ENCODE peak calls at places on chromosome 2, in five cellular contexts. G, O, I, W and J are unnamed samples.

GRCh38 chr2:14751581-14751980 is 119.1 kb downstream of the LRATD1 start:
- DNase-seq in G (no peak), O (no peak), I (no peak), W (no peak), J (no peak)

GRCh38 chr2:11681722-11682589 is 12.0 kb upstream of the NTSR2 start:
- DNase-seq in G (peak; percentile 88), O (no peak), I (peak; percentile 18), W (peak; percentile 96), J (no peak)

GRCh38 chr2:231918501-231919330 is 7.5 kb downstream of the NPPC start:
- DNase-seq in G (no peak), O (no peak), I (no peak), W (no peak), J (no peak)

GRCh38 chr2:202237787-202238233 is 587 bp downstream of the SUMO1 start:
- DNase-seq in G (peak; percentile 60), O (no peak), I (peak; percentile 57), W (peak; percentile 32), J (peak; percentile 83)

GRCh38 chr2:202373490-202373889 is 2.6 kb upstream of the BMPR2 start:
- DNase-seq in G (no peak), O (no peak), I (peak; percentile 7), W (no peak), J (peak; percentile 71)

GRCh38 chr2:44974064-44974715 is 32.7 kb downstream of the SIX3 start:
- DNase-seq in G (peak; percentile 66), O (no peak), I (peak; percentile 62), W (peak; percentile 62), J (peak; percentile 22)

GRCh38 chr2:104897515-104898184 is 43.7 kb downstream of the POU3F3 start:
- DNase-seq in G (no peak), O (no peak), I (peak; percentile 70), W (no peak), J (no peak)

GRCh38 chr2:211401328-211401727 is 844.9 kb downstream of the CPS1 start:
- DNase-seq in G (no peak), O (no peak), I (peak; percentile 0), W (no peak), J (no peak)

GRCh38 chr2:101872480-101872879 is 119.3 kb upstream of the IL1R2 start:
- DNase-seq in G (no peak), O (no peak), I (no peak), W (no peak), J (no peak)

GRCh38 chr2:142037051-142037450 is 93.8 kb downstream of the LRP1B start:
- DNase-seq in G (peak; percentile 6), O (no peak), I (peak; percentile 17), W (no peak), J (peak; percentile 61)

GRCh38 chr2:108945969-108946368 is 43.1 kb downstream of the EDAR start:
- DNase-seq in G (no peak), O (no peak), I (no peak), W (no peak), J (no peak)

GRCh38 chr2:127695491-127696472 is 5.5 kb upstream of the SFT2D3 start:
- DNase-seq in G (no peak), O (peak; percentile 39), I (peak; percentile 50), W (peak; percentile 75), J (peak; percentile 59)

GRCh38 chr2:151720521-151720920 is 13.8 kb downstream of the NEB start:
- DNase-seq in G (no peak), O (no peak), I (no peak), W (no peak), J (no peak)

GRCh38 chr2:71797006-71797810 is 343.8 kb downstream of the DYSF start:
- DNase-seq in G (no peak), O (no peak), I (no peak), W (no peak), J (no peak)

GRCh38 chr2:174697267-174697666 is 67.0 kb downstream of the CHRNA1 start:
- DNase-seq in G (peak; percentile 84), O (peak; percentile 45), I (peak; percentile 70), W (peak; percentile 76), J (peak; percentile 75)

GRCh38 chr2:235614176-235614860 is 120.5 kb downstream of the AGAP1 start:
- DNase-seq in G (no peak), O (no peak), I (no peak), W (no peak), J (no peak)

GRCh38 chr2:198040820-198041219 is 236.4 kb downstream of the PLCL1 start:
- DNase-seq in G (no peak), O (no peak), I (no peak), W (no peak), J (no peak)

GRCh38 chr2:24570225-24570624 is 79.2 kb downstream of the NCOA1 start:
- DNase-seq in G (no peak), O (no peak), I (no peak), W (no peak), J (no peak)

GRCh38 chr2:38810488-38810887 is 32.5 kb downstream of the GEMIN6 start:
- DNase-seq in G (no peak), O (no peak), I (no peak), W (no peak), J (no peak)

GRCh38 chr2:48189552-48190228 is 283.4 kb upstream of the FBXO11 start:
- DNase-seq in G (no peak), O (no peak), I (no peak), W (no peak), J (no peak)

GRCh38 chr2:237171396-237171795 is 85.7 kb downstream of the COPS8 start:
- DNase-seq in G (no peak), O (no peak), I (peak; percentile 98), W (no peak), J (peak; percentile 92)

GRCh38 chr2:127535941-127536340 is 458 bp downstream of the MYO7B start:
- DNase-seq in G (no peak), O (no peak), I (no peak), W (no peak), J (no peak)

GRCh38 chr2:144520718-144521487 is 984 bp upstream of the ZEB2 start:
- DNase-seq in G (no peak), O (no peak), I (peak; percentile 95), W (no peak), J (peak; percentile 76)

GRCh38 chr2:205357732-205358131 is 324.6 kb upstream of the NRP2 start:
- DNase-seq in G (no peak), O (no peak), I (no peak), W (no peak), J (no peak)

GRCh38 chr2:155692108-155692507 is 640.4 kb downstream of the NR4A2 start:
- DNase-seq in G (no peak), O (no peak), I (no peak), W (no peak), J (no peak)